ENCODE peak calls at places on chromosome 20, in four cellular contexts. One of them, this sample, is unnamed.

GRCh38 chr20:38875170-38875993 is 50.8 kb upstream of the FAM83D start:
- DNase-seq in keratinocyte: no peak
- DNase-seq in CD8-positive, alpha-beta T cell: peak
- DNase-seq in AG04450: no peak
- DNase-seq in this sample: no peak

GRCh38 chr20:48958743-48959142 is 37.2 kb downstream of the ARFGEF2 start:
- DNase-seq in AG04450: no peak
- DNase-seq in keratinocyte: no peak
- DNase-seq in CD8-positive, alpha-beta T cell: no peak
- DNase-seq in this sample: no peak

GRCh38 chr20:13464702-13465101 is 174.0 kb downstream of the TASP1 start:
- DNase-seq in AG04450: no peak
- DNase-seq in keratinocyte: no peak
- DNase-seq in CD8-positive, alpha-beta T cell: no peak
- DNase-seq in this sample: no peak

GRCh38 chr20:58714923-58715708 is 22.5 kb downstream of the NPEPL1 start:
- DNase-seq in AG04450: no peak
- DNase-seq in keratinocyte: no peak
- DNase-seq in CD8-positive, alpha-beta T cell: no peak
- DNase-seq in this sample: no peak

GRCh38 chr20:45583502-45583901 is 4.4 kb upstream of the WFDC8 start:
- DNase-seq in CD8-positive, alpha-beta T cell: no peak
- DNase-seq in AG04450: no peak
- DNase-seq in keratinocyte: no peak
- DNase-seq in this sample: no peak

GRCh38 chr20:39874049-39874893 is 814.8 kb downstream of the MAFB start:
- DNase-seq in CD8-positive, alpha-beta T cell: no peak
- DNase-seq in AG04450: peak
- DNase-seq in keratinocyte: peak
- DNase-seq in this sample: peak

GRCh38 chr20:26209171-26209941 is 512.7 kb upstream of the ZNF337 start:
- DNase-seq in AG04450: no peak
- DNase-seq in keratinocyte: no peak
- DNase-seq in CD8-positive, alpha-beta T cell: no peak
- DNase-seq in this sample: peak

GRCh38 chr20:48761023-48761785 is 66.6 kb downstream of the PREX1 start:
- DNase-seq in keratinocyte: no peak
- DNase-seq in AG04450: no peak
- DNase-seq in CD8-positive, alpha-beta T cell: peak
- DNase-seq in this sample: no peak

GRCh38 chr20:54698373-54698772 is 223.0 kb downstream of the DOK5 start:
- DNase-seq in AG04450: no peak
- DNase-seq in CD8-positive, alpha-beta T cell: no peak
- DNase-seq in keratinocyte: no peak
- DNase-seq in this sample: no peak

GRCh38 chr20:43658068-43658722 is 8.7 kb upstream of the MYBL2 start:
- DNase-seq in CD8-positive, alpha-beta T cell: no peak
- DNase-seq in AG04450: no peak
- DNase-seq in keratinocyte: no peak
- DNase-seq in this sample: no peak

GRCh38 chr20:25389381-25389857 is 1.2 kb downstream of the ABHD12 start:
- DNase-seq in AG04450: no peak
- DNase-seq in CD8-positive, alpha-beta T cell: no peak
- DNase-seq in keratinocyte: no peak
- DNase-seq in this sample: no peak

GRCh38 chr20:34643919-34644318 is 33.0 kb downstream of the PIGU start:
- DNase-seq in AG04450: peak
- DNase-seq in keratinocyte: no peak
- DNase-seq in CD8-positive, alpha-beta T cell: no peak
- DNase-seq in this sample: no peak

GRCh38 chr20:64056889-64057627 is 5.9 kb upstream of the TCEA2 start:
- DNase-seq in AG04450: no peak
- DNase-seq in keratinocyte: no peak
- DNase-seq in CD8-positive, alpha-beta T cell: no peak
- DNase-seq in this sample: no peak

GRCh38 chr20:57658447-57659130 is 38.4 kb upstream of the ZBP1 start:
- DNase-seq in CD8-positive, alpha-beta T cell: no peak
- DNase-seq in AG04450: no peak
- DNase-seq in keratinocyte: no peak
- DNase-seq in this sample: no peak

GRCh38 chr20:25005220-25005619 is 12.7 kb upstream of the APMAP start:
- DNase-seq in keratinocyte: no peak
- DNase-seq in AG04450: no peak
- DNase-seq in CD8-positive, alpha-beta T cell: no peak
- DNase-seq in this sample: no peak

GRCh38 chr20:59192533-59192896 is 28.9 kb downstream of the ZNF831 start:
- DNase-seq in keratinocyte: no peak
- DNase-seq in AG04450: no peak
- DNase-seq in CD8-positive, alpha-beta T cell: no peak
- DNase-seq in this sample: no peak

GRCh38 chr20:36084897-36085617 is 69.5 kb upstream of the EPB41L1 start:
- DNase-seq in CD8-positive, alpha-beta T cell: no peak
- DNase-seq in keratinocyte: no peak
- DNase-seq in AG04450: no peak
- DNase-seq in this sample: no peak

GRCh38 chr20:34375977-34376430 is 12.9 kb downstream of the ITCH start:
- DNase-seq in keratinocyte: no peak
- DNase-seq in CD8-positive, alpha-beta T cell: no peak
- DNase-seq in AG04450: no peak
- DNase-seq in this sample: no peak

GRCh38 chr20:14761903-14762302 is 424.5 kb upstream of the FLRT3 start:
- DNase-seq in AG04450: no peak
- DNase-seq in keratinocyte: no peak
- DNase-seq in CD8-positive, alpha-beta T cell: no peak
- DNase-seq in this sample: no peak

GRCh38 chr20:34907616-34908469 is 31.4 kb downstream of the ACSS2 start:
- DNase-seq in keratinocyte: peak
- DNase-seq in CD8-positive, alpha-beta T cell: no peak
- DNase-seq in AG04450: peak
- DNase-seq in this sample: no peak

GRCh38 chr20:36149469-36149868 is 5.1 kb upstream of the EPB41L1 start:
- DNase-seq in CD8-positive, alpha-beta T cell: no peak
- DNase-seq in AG04450: no peak
- DNase-seq in keratinocyte: no peak
- DNase-seq in this sample: no peak

GRCh38 chr20:3846740-3847418 is at the start of gene MAVS:
- DNase-seq in AG04450: peak
- DNase-seq in CD8-positive, alpha-beta T cell: peak
- DNase-seq in keratinocyte: no peak
- DNase-seq in this sample: peak

GRCh38 chr20:43430265-43430664 is 27.4 kb upstream of the SRSF6 start:
- DNase-seq in keratinocyte: no peak
- DNase-seq in AG04450: no peak
- DNase-seq in CD8-positive, alpha-beta T cell: no peak
- DNase-seq in this sample: no peak

GRCh38 chr20:52731086-52731485 is 241.1 kb upstream of the TSHZ2 start:
- DNase-seq in keratinocyte: no peak
- DNase-seq in AG04450: no peak
- DNase-seq in CD8-positive, alpha-beta T cell: no peak
- DNase-seq in this sample: peak

GRCh38 chr20:59405819-59406218 is 105.4 kb downstream of the EDN3 start:
- DNase-seq in keratinocyte: no peak
- DNase-seq in AG04450: no peak
- DNase-seq in CD8-positive, alpha-beta T cell: no peak
- DNase-seq in this sample: no peak

DNA sequence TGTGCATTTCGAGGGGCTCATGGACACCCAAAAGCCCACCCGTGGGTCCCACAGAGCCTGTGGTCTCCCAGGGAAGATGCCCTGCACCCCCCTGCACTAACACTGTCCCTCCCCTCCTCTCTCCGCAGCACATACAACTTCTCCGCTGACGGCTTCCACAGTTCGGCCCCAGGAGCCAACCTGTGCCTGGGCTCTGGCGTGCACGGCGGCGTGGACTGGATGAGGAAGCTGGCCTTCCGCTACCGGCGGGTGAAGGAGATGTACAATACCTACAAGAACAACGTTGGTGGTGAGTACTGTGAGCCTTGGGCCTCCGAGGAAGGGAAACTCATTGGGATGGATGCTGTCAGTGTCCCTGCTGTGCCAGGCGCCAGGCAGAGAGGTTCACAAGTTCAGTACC is 183.9 kb downstream of the ZMYND8 start:
- DNase-seq in AG04450: no peak
- DNase-seq in keratinocyte: no peak
- DNase-seq in CD8-positive, alpha-beta T cell: no peak
- DNase-seq in this sample: no peak
- H3K4me3 ChIP-seq in AG04450: no peak
- H3K4me3 ChIP-seq in keratinocyte: no peak
- H3K4me3 ChIP-seq in CD8-positive, alpha-beta T cell: no peak
- H3K4me3 ChIP-seq in this sample: no peak

GRCh38 chr20:23227976-23228375 is 122.6 kb upstream of the NXT1 start:
- DNase-seq in keratinocyte: no peak
- DNase-seq in CD8-positive, alpha-beta T cell: no peak
- DNase-seq in AG04450: no peak
- DNase-seq in this sample: no peak
- H3K27ac ChIP-seq in keratinocyte: no peak
- H3K27ac ChIP-seq in CD8-positive, alpha-beta T cell: no peak
- H3K27ac ChIP-seq in AG04450: no peak
- H3K27ac ChIP-seq in this sample: no peak

DNA sequence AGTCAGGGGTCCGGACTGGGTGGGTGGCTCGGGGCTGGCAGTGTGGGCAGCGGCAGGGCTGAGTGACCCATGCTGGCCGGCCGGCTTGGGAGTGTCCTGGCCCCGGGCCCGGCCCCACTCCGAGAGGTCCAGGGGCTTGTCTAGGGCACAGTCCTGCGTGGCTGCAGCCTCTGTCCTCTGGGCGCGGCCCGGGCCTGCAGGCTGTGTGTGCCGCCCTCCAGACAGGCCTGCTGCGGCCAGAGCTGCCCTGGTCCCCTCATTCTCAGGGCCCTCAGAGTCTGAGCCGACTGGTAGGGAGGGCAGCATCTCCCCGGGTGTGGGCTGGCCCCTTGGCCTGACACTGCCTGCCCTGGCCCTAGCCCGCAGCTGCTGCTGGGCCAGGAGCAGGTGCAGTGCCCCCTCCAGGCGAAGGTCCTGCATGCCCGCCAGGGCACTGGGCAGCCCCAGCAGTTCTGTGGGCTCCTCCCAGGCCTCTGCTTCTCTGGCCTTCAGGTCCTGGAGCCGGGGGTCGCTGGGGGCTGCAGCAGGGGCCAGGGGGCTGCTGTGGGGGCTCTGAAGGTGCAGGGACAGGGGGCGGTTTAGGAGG is 6.9 kb upstream of the CABLES2 start:
- DNase-seq in AG04450: no peak
- DNase-seq in keratinocyte: no peak
- DNase-seq in CD8-positive, alpha-beta T cell: no peak
- DNase-seq in this sample: no peak
- TF ChIP-seq CTCF in AG04450: no peak
- TF ChIP-seq CTCF in keratinocyte: no peak
- TF ChIP-seq CTCF in CD8-positive, alpha-beta T cell: no peak
- TF ChIP-seq CTCF in this sample: no peak

DNA sequence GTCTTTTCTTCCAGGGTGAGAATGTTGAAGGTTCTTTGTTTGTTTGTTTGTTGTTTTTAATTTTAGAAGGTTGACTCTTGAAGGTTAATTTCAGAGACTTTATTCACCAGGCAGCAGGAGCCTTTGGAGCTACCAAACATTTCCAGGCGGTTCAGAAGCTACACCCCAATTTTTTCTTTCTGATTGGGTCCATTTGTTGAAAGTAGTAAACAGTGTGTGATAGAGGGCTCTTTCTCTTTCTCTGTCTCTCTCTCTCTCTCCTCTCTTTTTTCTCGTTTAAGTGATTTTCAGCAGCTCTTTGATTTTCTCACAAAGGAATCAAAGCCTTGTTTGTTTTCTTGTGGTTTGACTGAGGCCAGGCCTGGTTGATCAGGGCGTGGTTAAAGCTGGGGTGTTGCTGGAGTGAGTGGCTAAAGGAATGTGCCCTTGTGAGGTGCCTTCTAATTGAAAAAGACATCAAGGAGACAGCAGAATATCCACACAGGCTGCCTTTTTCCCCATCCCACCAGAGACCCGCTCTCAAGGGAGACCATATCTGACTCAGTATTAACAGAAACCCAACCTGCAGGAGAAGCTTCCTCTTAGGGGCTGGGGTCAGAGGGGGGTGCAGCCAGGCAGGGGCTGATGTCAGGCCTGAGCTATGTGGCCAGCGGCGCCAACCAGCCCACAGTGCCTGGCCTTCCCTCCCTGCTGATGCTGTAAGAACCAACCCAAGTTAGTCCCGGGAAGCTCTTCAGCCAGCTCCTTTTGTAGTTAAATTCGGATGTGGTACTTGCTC is 40.4 kb upstream of the NAA20 start:
- DNase-seq in keratinocyte: no peak
- DNase-seq in AG04450: no peak
- DNase-seq in CD8-positive, alpha-beta T cell: no peak
- DNase-seq in this sample: no peak
- H3K4me3 ChIP-seq in keratinocyte: peak
- H3K4me3 ChIP-seq in AG04450: peak
- H3K4me3 ChIP-seq in CD8-positive, alpha-beta T cell: no peak
- H3K4me3 ChIP-seq in this sample: peak

This sample was measured in pancreas.